ENCODE peak calls at places on chromosome 5, in five cellular contexts. Y is IMR-90, R is A549, K is K562, L is GM12878. S is an unnamed sample.
A peak's percentile ranks its signal among the peaks of the same experiment; 100 is the strongest.

GRCh38 chr5:78649220-78649700 is 688 bp upstream of the LHFPL2 start:
- DNase-seq in Y (no peak), R (peak; percentile 36), K (no peak), L (no peak), S (peak; percentile 49)

GRCh38 chr5:40687316-40687715 is 7.6 kb downstream of the PTGER4 start:
- DNase-seq in Y (no peak), R (no peak), K (no peak), L (no peak), S (no peak)

GRCh38 chr5:111142932-111143331 is 50.8 kb downstream of the WDR36 start:
- DNase-seq in Y (no peak), R (no peak), K (no peak), L (no peak), S (no peak)

GRCh38 chr5:73338201-73339126 is 110.1 kb downstream of the FOXD1 start:
- DNase-seq in Y (peak; percentile 89), R (no peak), K (no peak), L (no peak), S (no peak)

GRCh38 chr5:73564018-73564417 is 1.4 kb downstream of the ANKRA2 start:
- DNase-seq in Y (no peak), R (no peak), K (peak; percentile 12), L (no peak), S (peak; percentile 15)

GRCh38 chr5:62354028-62354874 is 48.2 kb downstream of the KIF2A start:
- DNase-seq in Y (peak; percentile 65), R (peak; percentile 69), K (peak; percentile 54), L (peak; percentile 35), S (peak; percentile 44)

GRCh38 chr5:33313150-33313549 is 127.6 kb upstream of the TARS1 start:
- DNase-seq in Y (peak; percentile 90), R (peak; percentile 94), K (peak; percentile 3), L (no peak), S (no peak)

GRCh38 chr5:135024956-135025729 is 8.9 kb downstream of the PITX1 start:
- DNase-seq in Y (no peak), R (peak; percentile 35), K (peak; percentile 64), L (no peak), S (no peak)

GRCh38 chr5:139668064-139668880 is 20.1 kb downstream of the CXXC5 start:
- DNase-seq in Y (no peak), R (no peak), K (peak; percentile 84), L (no peak), S (peak; percentile 91)

GRCh38 chr5:59786271-59786805 is 107.2 kb downstream of the PDE4D start:
- DNase-seq in Y (peak; percentile 27), R (peak; percentile 93), K (no peak), L (no peak), S (peak; percentile 58)

GRCh38 chr5:119420173-119420572 is 32.1 kb upstream of the HSD17B4 start:
- DNase-seq in Y (no peak), R (no peak), K (no peak), L (no peak), S (no peak)
- TF ChIP-seq RCOR1 in Y (no peak), R (no peak), K (no peak), L (no peak), S (no peak)

GRCh38 chr5:151572657-151573368 is 18.3 kb downstream of the FAT2 start:
- DNase-seq in Y (no peak), R (no peak), K (no peak), L (no peak), S (no peak)
- TF ChIP-seq RAD21 in Y (no peak), R (no peak), K (no peak), L (no peak), S (no peak)

GRCh38 chr5:35815089-35815936 is 41.4 kb upstream of the IL7R start:
- DNase-seq in Y (no peak), R (peak; percentile 27), K (peak; percentile 57), L (no peak), S (peak; percentile 27)

GRCh38 chr5:35810561-35810960 is 46.1 kb upstream of the IL7R start:
- DNase-seq in Y (no peak), R (no peak), K (no peak), L (no peak), S (no peak)

GRCh38 chr5:35816881-35817521 is 39.7 kb upstream of the IL7R start:
- DNase-seq in Y (no peak), R (no peak), K (no peak), L (no peak), S (no peak)

GRCh38 chr5:35813456-35813855 is 43.2 kb upstream of the IL7R start:
- DNase-seq in Y (peak; percentile 44), R (no peak), K (no peak), L (no peak), S (no peak)

DNA sequence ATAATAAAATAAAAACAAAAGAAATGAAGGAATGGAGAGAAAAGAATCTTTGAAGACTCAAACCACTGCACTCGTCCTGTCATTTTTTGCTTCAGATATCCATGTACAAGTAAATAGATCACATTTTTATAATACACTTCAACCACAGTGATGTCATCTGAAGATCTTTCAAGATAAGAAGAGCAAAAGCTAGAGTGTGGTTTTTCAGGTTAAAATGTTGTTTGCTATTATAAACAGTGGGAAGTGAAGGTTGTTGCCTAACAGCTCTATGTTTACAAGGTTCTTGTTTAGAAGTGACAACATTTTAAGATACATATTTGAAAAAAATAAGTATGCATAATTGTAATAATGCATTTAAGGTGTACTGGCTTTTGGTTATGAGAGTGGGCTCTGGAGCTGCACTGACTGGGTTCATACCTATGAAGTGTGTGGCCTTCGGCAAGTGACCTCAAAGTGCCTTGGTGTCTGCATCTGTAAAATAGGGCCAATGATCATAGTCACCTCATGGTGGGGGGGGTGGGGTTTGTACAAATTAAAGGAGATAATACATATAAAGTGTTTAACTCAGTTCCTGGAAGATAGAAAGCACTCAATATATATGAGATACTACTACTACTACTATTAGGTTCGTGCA is 45.5 kb upstream of the IL7R start:
- DNase-seq in Y (peak; percentile 47), R (no peak), K (no peak), L (no peak), S (no peak)
- H3K27ac ChIP-seq in Y (no peak overlapping the region), R (no peak overlapping the region), K (no peak overlapping the region), L (no peak overlapping the region), S (no peak overlapping the region)

GRCh38 chr5:94776167-94776566 is 157.7 kb downstream of the SLF1 start:
- DNase-seq in Y (no peak), R (no peak), K (no peak), L (no peak), S (peak; percentile 49)
- TF ChIP-seq RCOR1 in Y (no peak), R (no peak), K (no peak), L (no peak), S (peak; percentile 82)

DNA sequence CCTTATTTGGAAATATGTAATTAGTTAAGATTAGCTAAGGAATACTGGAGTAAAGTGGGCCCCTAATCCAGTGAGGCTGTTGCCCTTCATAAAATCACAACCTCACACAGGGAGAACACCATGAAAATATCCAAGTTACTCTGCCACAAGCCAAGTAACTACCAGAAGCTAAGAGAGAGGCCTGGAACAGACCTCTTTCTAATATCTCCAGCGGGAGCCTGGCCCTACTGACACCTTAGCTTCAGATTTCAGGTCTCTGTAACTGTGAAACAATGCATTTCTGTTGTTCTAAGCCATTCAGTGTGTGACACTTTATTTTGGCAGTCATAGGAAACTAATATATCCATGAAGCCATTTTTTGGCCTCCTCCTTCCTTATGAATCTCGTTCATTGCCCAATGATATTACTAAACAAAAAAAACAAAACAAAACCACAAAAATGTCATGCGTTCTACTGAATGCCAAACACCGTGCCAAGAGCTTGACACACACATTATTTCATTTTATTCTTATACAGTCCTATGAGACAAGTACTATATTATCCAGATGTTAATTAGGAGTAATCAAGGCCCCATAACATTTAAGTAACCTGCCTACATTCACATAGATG is 699.0 kb downstream of the MAT2B start:
- DNase-seq in Y (peak; percentile 75), R (no peak), K (no peak), L (no peak), S (no peak)
- TF ChIP-seq RAD21 in Y (no peak), R (no peak), K (no peak), L (no peak), S (no peak)

DNA sequence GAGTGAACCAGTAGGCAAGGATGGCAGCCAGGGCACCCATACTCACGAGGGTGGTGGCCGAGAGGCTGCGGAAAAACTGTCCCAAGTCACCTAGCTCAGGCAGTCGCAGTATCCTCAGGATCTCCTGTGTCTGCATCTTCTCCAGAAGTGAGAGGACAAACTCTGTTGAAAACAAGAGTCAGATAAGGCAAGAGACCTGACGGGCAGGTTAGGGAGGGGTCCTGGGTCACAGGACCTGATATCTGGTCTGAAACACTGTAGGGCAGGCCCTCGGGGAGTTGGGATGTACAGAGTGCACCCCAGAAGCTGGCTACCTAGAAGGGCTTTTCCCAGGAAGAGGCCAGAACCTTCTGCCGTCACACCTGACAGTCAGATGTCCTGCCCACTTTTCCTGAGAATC is 17.4 kb downstream of the ACSL6 start:
- DNase-seq in Y (no peak), R (no peak), K (peak; percentile 51), L (no peak), S (no peak)
- H3K27ac ChIP-seq in Y (no peak overlapping the region), R (no peak overlapping the region), K (peak overlapping the region; percentile 25), L (no peak overlapping the region), S (no peak overlapping the region)

DNA sequence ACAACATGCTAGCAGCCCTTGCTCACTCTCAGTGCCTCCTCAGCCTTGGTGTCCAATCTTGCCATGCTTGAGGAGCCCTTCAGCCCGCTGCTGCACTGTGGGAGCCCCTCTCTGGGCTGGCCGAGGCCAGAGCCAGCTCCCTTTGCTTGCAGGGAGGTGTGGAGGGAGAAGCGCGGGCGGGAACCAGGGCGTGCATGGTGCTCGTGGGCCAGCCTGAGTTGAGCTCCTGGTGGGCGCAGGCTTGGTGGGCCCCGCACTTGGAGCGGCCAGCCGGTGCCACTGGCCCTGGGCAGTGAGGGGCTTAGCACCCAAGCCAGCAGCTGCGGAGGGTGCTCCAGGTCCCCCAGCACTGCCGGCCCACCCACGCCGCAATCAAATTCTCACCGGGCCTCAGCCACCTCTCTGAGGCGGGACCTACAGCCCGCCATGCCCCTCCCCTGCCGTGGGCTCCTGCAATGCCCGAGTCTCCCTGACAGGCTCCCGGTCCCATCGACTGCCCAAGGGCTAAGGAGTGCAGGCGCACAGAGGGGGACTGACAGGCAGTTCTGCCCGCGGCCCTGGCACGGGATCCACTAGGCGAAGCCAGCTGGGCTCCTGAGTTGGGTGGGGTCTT is 333.5 kb downstream of the KCNN2 start:
- DNase-seq in Y (no peak), R (no peak), K (no peak), L (no peak), S (no peak)
- TF ChIP-seq RCOR1 in Y (no peak), R (no peak), K (no peak), L (no peak), S (no peak)

GRCh38 chr5:89265511-89266169 is 382.7 kb upstream of the MEF2C start:
- DNase-seq in Y (peak; percentile 89), R (no peak), K (no peak), L (no peak), S (no peak)

GRCh38 chr5:89269721-89270120 is 386.7 kb upstream of the MEF2C start:
- DNase-seq in Y (no peak), R (no peak), K (no peak), L (no peak), S (no peak)

GRCh38 chr5:89270901-89271300 is 387.9 kb upstream of the MEF2C start:
- DNase-seq in Y (no peak), R (no peak), K (no peak), L (no peak), S (no peak)

GRCh38 chr5:89267764-89268163 is 384.8 kb upstream of the MEF2C start:
- DNase-seq in Y (no peak), R (no peak), K (no peak), L (peak; percentile 49), S (no peak)

DNA sequence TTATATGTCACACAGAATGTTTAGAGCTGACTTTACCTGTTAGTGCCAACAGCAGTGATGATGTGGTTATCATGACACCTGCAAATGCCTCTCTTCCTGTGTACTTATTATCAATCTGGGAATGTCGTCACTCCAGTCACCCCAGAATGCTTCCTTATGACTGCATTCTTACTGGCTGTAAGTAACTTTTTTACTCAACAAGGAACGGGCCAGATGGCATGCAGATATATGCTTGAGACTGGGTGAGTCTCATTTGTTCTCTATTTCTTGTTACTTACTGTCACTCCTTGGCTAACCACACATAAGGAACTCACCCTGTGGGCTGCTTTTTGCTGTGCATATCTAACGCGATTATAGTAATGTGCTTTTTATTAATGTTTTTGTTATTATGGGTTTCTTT is 385.5 kb upstream of the MEF2C start:
- DNase-seq in Y (no peak), R (no peak), K (no peak), L (peak; percentile 51), S (no peak)
- TF ChIP-seq RAD21 in Y (no peak), R (no peak), K (no peak), L (peak; percentile 12), S (no peak)

S was measured in SK-N-SH.